ENCODE peak calls at places on chromosomes 3 and 15, in four cellular contexts. I is HL-60, L is K562, A is GM12878. X is an unnamed sample.

GRCh38 chr15:45050587-45050986 is 27.6 kb downstream of the SORD start:
- DNase-seq in L (no peak), A (no peak), I (no peak), X (no peak)

GRCh38 chr3:188236241-188236640 is 82.3 kb downstream of the LPP start:
- DNase-seq in A (no peak), I (no peak), L (no peak), X (no peak)

GRCh38 chr3:33417051-33417673 is 23.0 kb downstream of the UBP1 start:
- DNase-seq in A (no peak), L (no peak), I (no peak), X (no peak)

GRCh38 chr3:129576514-129577345 is 29.7 kb downstream of the PLXND1 start:
- DNase-seq in L (no peak), I (peak; percentile 89), A (peak; percentile 35), X (peak; percentile 58)

GRCh38 chr3:58222161-58222724 is 11.5 kb upstream of the DNASE1L3 start:
- DNase-seq in I (no peak), L (no peak), A (no peak), X (no peak)

GRCh38 chr3:60580826-60581225 is 670.4 kb downstream of the FHIT start:
- DNase-seq in L (no peak), I (no peak), A (no peak), X (no peak)

GRCh38 chr3:127204841-127205582 is 12.1 kb downstream of the PRR23E start:
- DNase-seq in L (no peak), A (no peak), I (no peak), X (no peak)

GRCh38 chr3:72953325-72953956 is 43.2 kb upstream of the PPP4R2 start:
- DNase-seq in A (no peak), L (no peak), I (peak; percentile 14), X (no peak)

GRCh38 chr15:36598529-36599177 is 19.2 kb downstream of the CDIN1 start:
- DNase-seq in L (no peak), I (no peak), A (no peak), X (no peak)

DNA sequence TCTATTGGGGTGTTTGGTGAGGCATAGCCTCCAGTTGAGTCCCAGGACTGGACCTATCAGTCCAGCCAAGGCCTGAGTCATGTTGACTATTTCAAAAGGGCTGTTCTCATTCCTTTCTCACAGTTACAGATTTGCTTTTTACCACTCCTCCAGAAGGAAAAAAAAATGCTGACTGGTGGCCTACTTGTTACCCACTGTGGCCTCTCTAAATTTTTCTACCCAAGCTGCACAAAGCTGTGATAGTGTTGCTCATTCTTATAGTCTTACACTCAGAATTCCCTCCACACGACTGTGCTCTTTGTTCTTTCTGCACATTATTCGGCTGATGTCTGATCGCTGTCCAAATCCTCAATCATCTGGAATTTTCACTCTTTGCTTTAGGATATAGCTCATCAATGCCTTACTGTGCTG is 1142.2 kb downstream of the IGSF11 start:
- DNase-seq in A (no peak), I (no peak), L (no peak), X (no peak)
- TF ChIP-seq SPI1 in A (no peak), I (no peak), L (no peak), X (no peak)

DNA sequence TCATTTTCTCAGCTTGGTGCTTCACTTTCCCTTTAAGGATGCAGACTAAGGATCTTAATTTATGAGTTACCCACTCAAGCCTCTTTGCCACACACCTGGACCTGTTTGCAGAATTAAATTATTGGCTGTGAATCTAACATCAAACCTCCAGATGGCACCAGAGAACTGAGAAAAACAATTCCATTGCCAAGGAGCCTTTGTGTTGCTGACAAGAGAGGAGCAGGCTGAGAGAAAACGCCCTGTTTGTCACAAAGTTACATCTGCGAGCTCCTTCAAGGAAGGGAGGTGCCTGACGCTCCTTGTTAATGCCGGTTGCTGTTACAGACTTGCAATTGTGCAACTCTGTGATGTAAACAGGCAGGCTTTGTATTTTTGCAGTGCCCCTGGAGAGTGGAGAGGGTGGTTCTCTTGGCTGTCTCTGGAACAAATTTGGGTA is 36.3 kb upstream of the TMC3 start:
- DNase-seq in A (no peak), I (peak; percentile 81), L (no peak), X (peak; percentile 10)
- TF ChIP-seq POLR2AphosphoS5 in A (no peak), I (no peak), L (no peak), X (no peak)

GRCh38 chr3:197175503-197175902 is 122.9 kb downstream of the DLG1 start:
- DNase-seq in I (no peak), L (no peak), A (no peak), X (no peak)

GRCh38 chr3:197173620-197174019 is 124.8 kb downstream of the DLG1 start:
- DNase-seq in A (no peak), L (no peak), I (no peak), X (no peak)

GRCh38 chr3:197178998-197179397 is 119.4 kb downstream of the DLG1 start:
- DNase-seq in A (no peak), I (no peak), L (no peak), X (no peak)

GRCh38 chr3:197171481-197172067 is 126.8 kb downstream of the DLG1 start:
- DNase-seq in A (no peak), I (no peak), L (no peak), X (no peak)

GRCh38 chr3:197174927-197175326 is 123.5 kb downstream of the DLG1 start:
- DNase-seq in L (no peak), A (no peak), I (no peak), X (no peak)
- TF ChIP-seq SPI1 in L (no peak), A (no peak), I (no peak), X (no peak)

DNA sequence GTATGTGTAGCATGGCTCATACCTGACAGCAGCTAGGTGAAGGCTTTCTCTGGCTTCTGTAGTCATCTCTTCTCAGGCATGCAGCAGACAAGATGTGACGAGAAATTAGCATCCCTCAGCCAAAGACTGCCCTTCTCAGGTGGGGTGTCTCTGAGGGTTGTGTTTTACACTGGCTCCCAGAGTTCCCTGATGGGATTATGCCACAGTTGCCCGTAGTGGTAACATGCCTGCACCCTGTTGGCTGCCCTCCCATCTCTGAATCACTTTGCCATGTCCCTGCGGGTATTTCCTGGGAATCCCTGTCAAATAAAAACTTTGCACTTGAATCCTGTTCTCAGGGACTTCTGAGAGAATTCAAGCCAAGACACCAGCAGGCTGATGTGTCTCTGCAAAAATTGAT is 70.5 kb downstream of the LRTM1 start:
- DNase-seq in L (no peak), I (no peak), A (no peak), X (no peak)
- TF ChIP-seq POLR2AphosphoS5 in L (no peak), I (no peak), A (no peak), X (no peak)

GRCh38 chr3:13776253-13777050 is 103.4 kb downstream of the WNT7A start:
- DNase-seq in L (no peak), A (no peak), I (no peak), X (no peak)

GRCh38 chr3:13770390-13771169 is 109.3 kb downstream of the WNT7A start:
- DNase-seq in L (no peak), A (no peak), I (no peak), X (no peak)

GRCh38 chr3:13772321-13772745 is 107.5 kb downstream of the WNT7A start:
- DNase-seq in I (no peak), L (no peak), A (no peak), X (no peak)

GRCh38 chr3:13771496-13771895 is 108.4 kb downstream of the WNT7A start:
- DNase-seq in A (no peak), I (no peak), L (no peak), X (no peak)

DNA sequence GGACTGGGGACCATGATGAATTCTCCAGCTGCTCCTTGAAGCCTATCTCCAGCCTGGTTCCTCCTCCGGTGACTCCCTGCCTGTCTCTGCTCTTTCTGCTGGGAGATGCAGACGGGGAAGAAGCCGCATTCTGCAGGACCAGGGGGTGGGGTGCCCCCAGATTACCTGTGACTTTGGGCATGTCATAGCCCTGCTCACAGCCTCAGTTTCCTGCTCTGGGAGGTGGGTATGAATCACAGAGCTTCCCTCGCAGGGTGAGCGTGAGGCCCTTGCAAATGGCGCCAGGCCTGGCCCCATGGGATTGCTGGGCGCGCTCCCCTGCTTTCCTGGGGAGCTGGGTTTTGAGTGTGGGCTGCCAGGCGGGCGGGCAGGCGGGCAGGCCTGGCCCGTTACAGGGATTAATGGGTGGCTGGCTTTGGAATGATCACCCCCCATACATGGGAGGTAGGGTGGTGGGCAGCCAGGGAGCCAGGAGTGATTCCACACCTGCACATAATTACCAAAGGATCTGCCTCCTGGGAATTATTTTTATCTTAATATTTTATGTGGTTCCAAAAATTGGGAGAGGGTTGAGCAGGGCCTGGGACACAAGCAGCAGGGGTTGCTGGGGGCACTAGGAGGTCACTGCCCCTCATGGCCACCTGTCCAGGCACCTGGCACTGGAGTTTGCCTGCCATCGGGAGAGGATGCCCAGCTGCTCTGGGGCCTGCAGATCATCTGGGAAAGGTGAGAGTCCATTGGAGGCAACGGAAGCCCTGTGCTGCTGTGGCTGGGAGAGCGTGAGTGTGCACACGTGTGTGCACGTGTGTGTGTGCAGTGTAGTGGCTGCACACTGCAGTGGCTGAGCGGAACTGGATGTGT is 106.8 kb downstream of the WNT7A start:
- DNase-seq in L (no peak), I (no peak), A (no peak), X (no peak)
- TF ChIP-seq SPI1 in L (no peak), I (no peak), A (no peak), X (no peak)

GRCh38 chr15:55282284-55282833 is 7.3 kb downstream of the RAB27A start:
- DNase-seq in A (no peak), I (peak; percentile 71), L (peak; percentile 26), X (no peak)

GRCh38 chr15:55277715-55278114 is 11.9 kb downstream of the RAB27A start:
- DNase-seq in A (no peak), I (no peak), L (no peak), X (no peak)

GRCh38 chr15:55281517-55282227 is 7.9 kb downstream of the RAB27A start:
- DNase-seq in A (no peak), L (no peak), I (no peak), X (no peak)

GRCh38 chr15:55279100-55279745 is 10.4 kb downstream of the RAB27A start:
- DNase-seq in A (no peak), I (no peak), L (no peak), X (no peak)

DNA sequence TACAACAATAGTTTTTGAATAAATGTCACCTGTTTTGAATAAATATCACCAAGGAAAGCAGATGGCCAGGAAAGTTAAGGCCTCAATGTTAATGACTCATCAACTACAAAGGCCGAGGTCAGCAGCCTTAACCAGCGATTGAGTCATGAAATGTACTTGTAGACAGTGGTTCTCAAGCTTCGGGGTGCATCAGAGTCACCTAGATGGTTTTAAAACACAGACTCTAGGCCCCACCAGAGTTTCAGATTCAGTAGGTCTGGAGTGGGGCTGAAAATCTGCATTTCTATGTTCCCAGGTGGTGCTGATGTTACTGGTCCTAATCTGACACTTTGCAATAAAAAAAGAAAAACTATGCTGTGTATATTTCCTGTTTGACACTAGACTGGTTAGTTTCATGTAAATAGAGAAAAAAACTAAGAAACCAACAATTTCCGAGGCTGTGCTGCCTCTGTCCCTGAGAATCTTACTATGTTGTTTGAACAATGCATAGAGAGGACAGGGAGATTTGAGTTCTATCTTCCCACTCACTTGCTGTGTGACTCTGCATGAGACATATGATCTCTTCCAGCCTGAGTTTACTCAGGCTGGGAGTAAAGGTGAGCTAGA is 9.8 kb downstream of the RAB27A start:
- DNase-seq in I (peak; percentile 56), L (peak; percentile 74), A (peak; percentile 96), X (no peak)
- TF ChIP-seq POLR2AphosphoS5 in I (no peak), L (peak; percentile 69), A (peak; percentile 63), X (no peak)

GRCh38 chr3:97860364-97860763 is 38.6 kb downstream of the CRYBG3 start:
- DNase-seq in A (no peak), L (no peak), I (no peak), X (no peak)
- TF ChIP-seq SPI1 in A (no peak), L (no peak), I (no peak), X (no peak)